ENCODE peak calls at places on chromosomes 12 and 14, in eight cellular contexts. S is transverse colon, T is heart right ventricle, X is OCI-LY7, P is GM13977, J is cardiac muscle cell, E is A549, I is cardiac fibroblast. L is an unnamed sample.

GRCh38 chr12:108587826-108588225 is 10.1 kb downstream of the TMEM119 start:
- DNase-seq in J (no peak), I (no peak), T (no peak), X (no peak), P (no peak), E (no peak), S (no peak), L (no peak)

GRCh38 chr12:15256760-15257159 is 35.5 kb upstream of the RERG start:
- DNase-seq in J (peak), P (no peak), I (peak), S (no peak), E (no peak), T (no peak), X (no peak), L (no peak)

GRCh38 chr12:99386907-99387306 is 260.6 kb upstream of the GARIN6 start:
- DNase-seq in T (no peak), X (peak), E (peak), J (peak), P (peak), S (no peak), I (peak), L (peak)

GRCh38 chr12:32178341-32179010 is 71.8 kb downstream of the BICD1 start:
- DNase-seq in X (no peak), I (no peak), P (no peak), J (no peak), T (no peak), S (no peak), E (no peak), L (no peak)

GRCh38 chr12:132264086-132265010 is 65.0 kb downstream of the GALNT9 start:
- DNase-seq in X (no peak), I (no peak), T (no peak), J (no peak), E (no peak), S (no peak), P (no peak), L (no peak)

GRCh38 chr14:95260537-95261440 is 58.9 kb downstream of the CLMN start:
- DNase-seq in T (no peak), E (no peak), J (peak), I (peak), S (no peak), X (no peak), P (peak), L (no peak)

GRCh38 chr12:110561471-110562201 is 21.5 kb downstream of the PPTC7 start:
- DNase-seq in J (no peak), E (peak), S (no peak), X (peak), I (no peak), P (no peak), T (no peak), L (no peak)

GRCh38 chr14:101587403-101587998 is 26.2 kb downstream of the DIO3 start:
- DNase-seq in J (no peak), X (no peak), P (no peak), I (no peak), E (no peak), S (no peak), T (no peak), L (no peak)

GRCh38 chr12:49627752-49628360 is 4.5 kb downstream of the PRPF40B start:
- DNase-seq in T (no peak), X (no peak), I (peak), E (no peak), S (no peak), J (peak), P (no peak), L (no peak)

GRCh38 chr12:49632986-49633702 is 9.8 kb downstream of the PRPF40B start:
- DNase-seq in J (no peak), P (no peak), T (no peak), S (no peak), I (no peak), X (no peak), E (no peak), L (no peak)

GRCh38 chr12:49633703-49634311 is 10.4 kb downstream of the PRPF40B start:
- DNase-seq in J (no peak), T (no peak), E (no peak), X (no peak), P (no peak), S (no peak), I (no peak), L (no peak)

GRCh38 chr12:49632401-49632800 is 9.0 kb downstream of the PRPF40B start:
- DNase-seq in X (no peak), I (no peak), T (no peak), E (no peak), S (no peak), P (no peak), J (no peak), L (no peak)

DNA sequence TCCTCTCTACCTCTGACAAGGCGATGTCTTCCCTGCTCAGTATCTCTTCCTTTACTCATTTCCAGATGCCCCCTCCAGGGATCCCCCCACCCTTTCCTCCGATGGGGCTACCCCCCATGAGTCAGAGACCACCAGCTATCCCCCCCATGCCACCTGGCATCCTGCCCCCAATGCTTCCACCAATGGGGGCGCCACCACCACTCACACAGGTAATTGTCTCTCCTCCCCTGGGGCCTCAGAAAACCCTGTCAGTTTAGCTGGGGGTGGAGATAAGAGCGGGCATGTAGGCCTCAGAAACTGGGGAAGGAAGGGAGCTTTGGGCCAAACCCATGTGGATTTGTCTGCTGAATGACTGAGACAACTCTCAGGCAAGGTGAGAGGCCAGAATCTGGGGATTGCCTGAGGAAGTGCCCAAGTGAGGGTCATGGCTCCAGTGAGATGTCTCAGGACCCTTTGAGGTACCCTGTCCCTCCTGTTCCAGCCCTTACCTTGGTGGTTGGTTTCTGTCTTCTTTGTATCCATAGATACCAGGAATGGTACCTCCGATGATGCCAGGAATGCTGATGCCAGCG is 8.1 kb downstream of the PRPF40B start:
- DNase-seq in X (no peak), S (no peak), I (no peak), T (no peak), E (no peak), P (no peak), J (no peak), L (no peak)
- TF ChIP-seq CTCF in X (peak), S (no peak), I (no peak), T (no peak), E (no peak), P (no peak), J (no peak), L (no peak)

GRCh38 chr12:126974779-126975178 is 1292.2 kb upstream of the TMEM132C start:
- DNase-seq in I (no peak), T (no peak), X (no peak), P (no peak), E (peak), S (no peak), J (no peak), L (no peak)
- TF ChIP-seq CTCF in I (no peak), T (no peak), X (no peak), P (no peak), E (no peak), S (no peak), J (no peak), L (no peak)

GRCh38 chr12:105315726-105316125 is 14.8 kb upstream of the C12orf75 start:
- DNase-seq in I (no peak), S (peak), P (no peak), X (no peak), J (no peak), T (no peak), E (no peak), L (no peak)
- TF ChIP-seq CTCF in I (no peak), S (no peak), P (no peak), X (no peak), J (no peak), T (no peak), E (no peak), L (no peak)

GRCh38 chr12:78473136-78473535 is 391.4 kb upstream of the SYT1 start:
- DNase-seq in I (peak), J (peak), S (no peak), X (no peak), E (no peak), T (no peak), P (no peak), L (no peak)

GRCh38 chr12:78473561-78473960 is 391.0 kb upstream of the SYT1 start:
- DNase-seq in I (no peak), S (no peak), T (no peak), X (no peak), E (no peak), P (no peak), J (no peak), L (no peak)

DNA sequence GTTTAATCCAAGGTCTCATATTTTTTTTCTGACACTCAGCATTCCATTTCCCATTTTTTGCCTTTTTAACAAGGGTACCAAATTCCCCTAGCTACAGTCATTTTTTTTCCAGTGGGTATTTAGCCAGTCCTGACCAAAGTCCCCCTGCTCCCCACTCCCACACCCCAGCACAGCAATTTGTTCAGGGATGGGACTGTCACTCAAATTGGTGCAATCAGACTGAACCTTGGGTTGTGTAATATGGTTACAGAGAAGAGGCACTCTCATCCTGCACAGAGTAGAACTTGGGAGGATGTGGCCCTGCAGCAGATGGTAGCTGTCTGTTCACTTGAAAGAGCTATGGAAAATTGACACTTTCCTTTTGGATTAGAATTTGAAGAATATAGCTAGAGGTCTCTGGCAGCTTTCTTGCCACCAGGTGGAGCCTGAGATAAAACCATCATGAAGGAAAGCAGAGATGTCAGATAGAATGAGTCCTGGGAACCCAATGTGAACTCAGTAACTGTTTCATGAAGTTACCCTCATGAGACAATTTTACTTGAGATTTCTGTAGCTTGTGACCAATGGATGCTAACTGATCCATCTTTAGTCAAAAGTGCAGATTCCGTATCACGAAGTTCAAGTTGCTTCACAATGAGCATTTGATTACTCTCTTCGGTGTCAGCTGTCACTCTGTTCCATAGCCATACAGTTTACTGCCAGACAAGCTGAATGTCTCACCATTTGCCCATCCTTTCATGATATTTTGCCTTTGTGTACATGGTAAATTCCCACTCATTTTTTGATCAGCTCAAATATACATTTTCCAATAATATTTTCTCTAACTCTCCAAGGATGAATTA is 394.0 kb upstream of the SYT1 start:
- DNase-seq in X (peak), P (no peak), S (peak), I (peak), J (peak), T (no peak), E (peak), L (peak)
- TF ChIP-seq CTCF in X (peak), P (peak), S (peak), I (peak), J (peak), T (peak), E (peak), L (peak)

GRCh38 chr12:76085159-76085868 is 829 bp upstream of the NAP1L1 start:
- DNase-seq in I (peak), P (peak), X (peak), E (peak), J (peak), T (no peak), S (no peak), L (no peak)
- TF ChIP-seq CTCF in I (peak), P (peak), X (peak), E (peak), J (peak), T (peak), S (no peak), L (peak)

GRCh38 chr12:130819681-130820080 is 19.4 kb downstream of the STX2 start:
- DNase-seq in J (no peak), T (no peak), E (no peak), I (no peak), X (no peak), P (no peak), S (no peak), L (no peak)

GRCh38 chr12:130817804-130818203 is 21.2 kb downstream of the STX2 start:
- DNase-seq in E (no peak), T (no peak), J (no peak), P (no peak), X (no peak), I (no peak), S (no peak), L (no peak)

GRCh38 chr12:130816055-130816454 is 23.0 kb downstream of the STX2 start:
- DNase-seq in J (no peak), S (no peak), E (no peak), P (no peak), T (no peak), I (no peak), X (no peak), L (no peak)

GRCh38 chr12:130818381-130819247 is 20.4 kb downstream of the STX2 start:
- DNase-seq in T (peak), E (peak), P (peak), X (peak), S (peak), J (peak), I (peak), L (no peak)

DNA sequence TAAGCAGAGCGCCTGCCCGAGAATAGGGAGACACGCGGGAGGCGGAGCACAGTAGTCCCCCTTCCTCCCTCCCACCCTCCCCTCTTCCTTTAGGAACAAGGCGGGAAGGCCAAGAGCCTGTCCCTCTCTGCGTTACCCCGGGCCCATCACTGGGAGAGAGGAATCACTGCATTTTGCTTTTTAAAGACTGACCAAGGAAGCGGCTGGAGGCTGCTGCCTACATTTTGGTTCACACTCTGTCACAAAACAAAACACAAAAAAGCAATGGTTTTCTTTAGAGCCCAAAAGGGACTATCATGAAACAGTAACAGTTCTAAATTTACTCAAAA is 19.8 kb downstream of the STX2 start:
- DNase-seq in I (no peak), J (no peak), E (no peak), T (no peak), S (no peak), X (no peak), P (no peak), L (no peak)
- TF ChIP-seq CTCF in I (no peak), J (no peak), E (peak), T (peak), S (no peak), X (peak), P (no peak), L (no peak)